ENCODE peak calls at places on chromosomes 5 and 9, in four cellular contexts. I, U, E and W are unnamed samples.

GRCh38 chr9:32926901-32927300 is 74.5 kb downstream of the APTX start:
- DNase-seq in I (no peak), U (no peak), E (no peak), W (no peak)

GRCh38 chr9:35085078-35085477 is 5.3 kb upstream of the FANCG start:
- DNase-seq in I (no peak), U (no peak), E (no peak), W (no peak)

GRCh38 chr5:90871356-90871755 is 312.8 kb downstream of the ADGRV1 start:
- DNase-seq in I (no peak), U (no peak), E (no peak), W (no peak)

GRCh38 chr5:144247131-144247530 is 76.5 kb downstream of the KCTD16 start:
- DNase-seq in I (no peak), U (no peak), E (no peak), W (no peak)

GRCh38 chr9:126942369-126942768 is 27.8 kb downstream of the RALGPS1 start:
- DNase-seq in I (no peak), U (no peak), E (no peak), W (no peak)

GRCh38 chr5:9513825-9514224 is 32.0 kb downstream of the SEMA5A start:
- DNase-seq in I (no peak), U (no peak), E (no peak), W (no peak)

GRCh38 chr5:57754616-57755015 is 272.0 kb upstream of the ACTBL2 start:
- DNase-seq in I (no peak), U (no peak), E (no peak), W (no peak)

GRCh38 chr5:39526914-39527477 is 102.2 kb upstream of the DAB2 start:
- DNase-seq in I (no peak), U (no peak), E (no peak), W (no peak)

GRCh38 chr9:136695435-136695895 is 8.2 kb upstream of the AGPAT2 start:
- DNase-seq in I (no peak), U (no peak), E (no peak), W (no peak)

GRCh38 chr9:71524996-71525580 is 243.2 kb downstream of the CEMIP2 start:
- DNase-seq in I (no peak), U (no peak), E (no peak), W (no peak)

GRCh38 chr5:149677721-149678120 is 52.4 kb upstream of the PPARGC1B start:
- DNase-seq in I (no peak), U (no peak), E (no peak), W (no peak)

GRCh38 chr5:133348406-133348805 is 263.9 kb downstream of the FSTL4 start:
- DNase-seq in I (no peak), U (no peak), E (no peak), W (no peak)

GRCh38 chr5:77076961-77077820 is 9.9 kb downstream of the ZBED3 start:
- DNase-seq in I (peak), U (no peak), E (no peak), W (peak)

GRCh38 chr9:125343518-125344284 is 82.1 kb downstream of the GAPVD1 start:
- DNase-seq in I (no peak), U (no peak), E (peak), W (no peak)

GRCh38 chr5:124160265-124160664 is 586.2 kb downstream of the ZNF608 start:
- DNase-seq in I (no peak), U (no peak), E (no peak), W (no peak)

GRCh38 chr5:44183312-44183711 is 205.9 kb downstream of the FGF10 start:
- DNase-seq in I (no peak), U (no peak), E (no peak), W (no peak)

GRCh38 chr9:80644044-80644443 is 1045.3 kb downstream of the TLE1 start:
- DNase-seq in I (no peak), U (no peak), E (no peak), W (no peak)

GRCh38 chr9:133822439-133823065 is 84.4 kb upstream of the SARDH start:
- DNase-seq in I (no peak), U (no peak), E (no peak), W (no peak)

GRCh38 chr9:95349109-95350038 is 31.9 kb upstream of the FANCC start:
- DNase-seq in I (no peak), U (no peak), E (no peak), W (peak)